ENCODE peak calls at places on chromosome 17, in five cellular contexts. U is choroid plexus epithelial cell, D is upper lobe of right lung, V is lower lobe of right lung, F is breast epithelium. S is an unnamed sample.

GRCh38 chr17:36812762-36813161 is 124.5 kb upstream of the LHX1 start:
- DNase-seq in U (no peak), D (no peak), V (no peak), F (no peak), S (no peak)

GRCh38 chr17:48125829-48126612 is 18.5 kb downstream of the SNX11 start:
- DNase-seq in U (no peak), D (no peak), V (no peak), F (no peak), S (no peak)

GRCh38 chr17:36864827-36865320 is 72.4 kb upstream of the LHX1 start:
- DNase-seq in U (no peak), D (no peak), V (no peak), F (no peak), S (no peak)

GRCh38 chr17:19024101-19025078 is 19.8 kb upstream of the FAM83G start:
- DNase-seq in U (no peak), D (peak), V (peak), F (no peak), S (no peak)

GRCh38 chr17:57102122-57102521 is 17.1 kb downstream of the AKAP1 start:
- DNase-seq in U (no peak), D (no peak), V (no peak), F (no peak), S (no peak)

GRCh38 chr17:12510535-12510934 is 155.2 kb upstream of the MYOCD start:
- DNase-seq in U (peak), D (no peak), V (no peak), F (no peak), S (no peak)

GRCh38 chr17:37116802-37117201 is 168.0 kb downstream of the AATF start:
- DNase-seq in U (no peak), D (no peak), V (no peak), F (no peak), S (no peak)

GRCh38 chr17:66655861-66656260 is 179.1 kb upstream of the CACNG5 start:
- DNase-seq in U (peak), D (no peak), V (no peak), F (no peak), S (no peak)

GRCh38 chr17:40025991-40026815 is 11.0 kb downstream of the CSF3 start:
- DNase-seq in U (peak), D (no peak), V (no peak), F (peak), S (no peak)

GRCh38 chr17:17041018-17041521 is 1.2 kb upstream of the MPRIP start:
- DNase-seq in U (no peak), D (peak), V (peak), F (no peak), S (no peak)

GRCh38 chr17:65920996-65921395 is 270.9 kb downstream of the CEP112 start:
- DNase-seq in U (no peak), D (no peak), V (no peak), F (no peak), S (no peak)

GRCh38 chr17:39219647-39220154 is 6.0 kb downstream of the STAC2 start:
- DNase-seq in U (no peak), D (no peak), V (no peak), F (peak), S (no peak)

GRCh38 chr17:46194393-46195216 is 1.4 kb upstream of the KANSL1 start:
- DNase-seq in U (peak), D (no peak), V (no peak), F (no peak), S (peak)

GRCh38 chr17:2396192-2396567 is 4.7 kb downstream of the MNT start:
- DNase-seq in U (no peak), D (peak), V (no peak), F (no peak), S (no peak)

GRCh38 chr17:2395258-2396170 is 5.3 kb downstream of the MNT start:
- DNase-seq in U (peak), D (peak), V (peak), F (no peak), S (no peak)

GRCh38 chr17:2393954-2394749 is 6.7 kb downstream of the MNT start:
- DNase-seq in U (no peak), D (peak), V (no peak), F (no peak), S (no peak)

GRCh38 chr17:2393184-2393953 is 7.5 kb downstream of the MNT start:
- DNase-seq in U (peak), D (peak), V (peak), F (peak), S (peak)

GRCh38 chr17:2394775-2395191 is 6.1 kb downstream of the MNT start:
- DNase-seq in U (no peak), D (peak), V (no peak), F (no peak), S (no peak)
- H3K4me3 ChIP-seq in U (no peak), D (no peak), V (no peak), F (no peak), S (no peak)

GRCh38 chr17:59753522-59754467 is 46.3 kb downstream of the VMP1 start:
- DNase-seq in U (peak), D (no peak), V (no peak), F (no peak), S (peak)
- H3K4me3 ChIP-seq in U (no peak), D (peak), V (peak), F (no peak), S (no peak)

DNA sequence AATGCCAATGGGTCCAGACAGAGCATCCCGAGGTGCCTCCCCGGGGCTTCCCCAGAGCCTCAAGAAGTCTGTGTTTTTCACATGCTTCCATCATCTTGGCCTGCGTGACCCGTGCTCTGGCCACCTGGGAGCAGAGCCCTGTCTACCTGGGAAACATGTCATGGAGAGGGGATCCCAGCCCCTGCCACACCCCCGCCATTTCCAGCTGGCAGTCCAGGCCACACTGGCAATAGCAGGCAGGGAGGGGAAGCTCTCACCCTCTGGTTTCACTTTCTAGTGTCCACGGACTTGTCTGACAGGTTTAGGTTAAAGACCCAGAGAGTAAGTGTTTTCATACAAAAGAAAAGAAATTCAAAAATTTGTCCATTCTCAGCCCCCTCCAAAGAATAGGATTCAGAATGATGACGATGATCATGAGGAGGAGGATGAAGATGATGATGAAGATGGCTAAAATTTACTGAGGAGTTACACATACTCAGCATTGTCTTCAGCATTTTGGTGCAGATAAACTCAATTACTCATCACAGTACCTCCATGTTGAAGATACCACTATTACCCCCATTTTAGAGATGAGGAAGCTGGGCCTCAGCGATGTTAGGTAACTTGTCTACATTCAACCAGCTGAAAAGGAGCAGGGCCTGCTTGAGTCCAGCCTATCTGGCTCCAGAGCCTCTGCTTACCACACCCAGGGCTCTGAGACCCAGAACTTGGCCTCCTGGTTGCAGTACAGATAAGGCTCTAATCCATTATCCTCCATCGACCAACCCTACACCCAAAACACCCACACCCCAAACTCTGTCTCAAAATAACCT is 9.2 kb downstream of the SMIM5 start:
- DNase-seq in U (no peak), D (no peak), V (no peak), F (peak), S (no peak)
- H3K4me3 ChIP-seq in U (no peak), D (no peak), V (no peak), F (no peak), S (no peak)

GRCh38 chr17:1709971-1710806 is at the start of gene TLCD2:
- DNase-seq in U (peak), D (peak), V (peak), F (no peak), S (no peak)

GRCh38 chr17:1711804-1712203 is 1.6 kb upstream of the TLCD2 start:
- DNase-seq in U (no peak), D (no peak), V (no peak), F (no peak), S (no peak)

GRCh38 chr17:1710807-1711553 is 803 bp upstream of the TLCD2 start:
- DNase-seq in U (no peak), D (no peak), V (no peak), F (no peak), S (no peak)

GRCh38 chr17:1707107-1707506 is 3.1 kb downstream of the TLCD2 start:
- DNase-seq in U (no peak), D (no peak), V (no peak), F (no peak), S (no peak)

DNA sequence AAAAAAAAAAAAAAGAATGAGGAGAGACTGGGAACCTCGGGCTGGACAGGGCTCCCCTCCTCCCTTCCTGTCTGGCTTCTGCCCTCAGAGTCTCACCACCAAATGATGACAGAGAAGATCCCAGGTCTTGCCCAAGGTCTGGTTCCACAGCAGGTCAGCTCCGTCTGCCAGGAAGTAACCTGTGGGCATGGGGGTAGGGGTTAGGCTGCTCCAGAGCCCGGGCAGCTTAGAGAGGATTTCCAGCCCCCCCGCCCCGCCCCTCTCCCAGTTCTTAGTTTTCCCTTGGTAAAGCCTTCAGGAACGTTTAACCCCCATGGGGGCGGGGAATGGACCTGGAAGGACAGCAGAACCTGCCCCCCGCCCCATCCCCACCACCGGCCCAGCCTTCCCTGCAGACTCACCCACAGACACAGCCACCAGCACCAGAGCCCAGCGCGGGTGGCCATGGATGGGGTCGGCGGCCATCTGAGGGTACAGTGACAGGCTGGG is 730 bp downstream of the TLCD2 start:
- DNase-seq in U (no peak), D (no peak), V (no peak), F (no peak), S (no peak)
- H3K4me3 ChIP-seq in U (peak), D (peak), V (peak), F (peak), S (no peak)

GRCh38 chr17:63116967-63117366 is 150.9 kb downstream of the TANC2 start:
- DNase-seq in U (peak), D (no peak), V (no peak), F (no peak), S (no peak)
- H3K4me3 ChIP-seq in U (no peak), D (no peak), V (no peak), F (no peak), S (no peak)

GRCh38 chr17:2723505-2723996 is 12.0 kb upstream of the CLUH start:
- DNase-seq in U (no peak), D (no peak), V (no peak), F (no peak), S (no peak)

GRCh38 chr17:2722611-2723010 is 11.0 kb upstream of the CLUH start:
- DNase-seq in U (no peak), D (no peak), V (no peak), F (no peak), S (no peak)

GRCh38 chr17:2724783-2725164 is 13.2 kb upstream of the CLUH start:
- DNase-seq in U (peak), D (no peak), V (no peak), F (no peak), S (no peak)

GRCh38 chr17:2721603-2722002 is 10.0 kb upstream of the CLUH start:
- DNase-seq in U (no peak), D (no peak), V (no peak), F (no peak), S (no peak)

GRCh38 chr17:2723997-2724782 is 12.6 kb upstream of the CLUH start:
- DNase-seq in U (no peak), D (no peak), V (no peak), F (no peak), S (no peak)
- H3K4me3 ChIP-seq in U (no peak), D (peak), V (peak), F (peak), S (no peak)

GRCh38 chr17:31564291-31564690 is 172.8 kb downstream of the RAB11FIP4 start:
- DNase-seq in U (no peak), D (no peak), V (no peak), F (no peak), S (no peak)

GRCh38 chr17:31562447-31562846 is 171.0 kb downstream of the RAB11FIP4 start:
- DNase-seq in U (no peak), D (no peak), V (no peak), F (no peak), S (no peak)

GRCh38 chr17:31559647-31560501 is 168.4 kb downstream of the RAB11FIP4 start:
- DNase-seq in U (no peak), D (no peak), V (no peak), F (no peak), S (no peak)

GRCh38 chr17:31560836-31561235 is 169.4 kb downstream of the RAB11FIP4 start:
- DNase-seq in U (no peak), D (no peak), V (no peak), F (no peak), S (no peak)

GRCh38 chr17:31561469-31562412 is 170.3 kb downstream of the RAB11FIP4 start:
- DNase-seq in U (no peak), D (no peak), V (no peak), F (no peak), S (no peak)
- H3K4me3 ChIP-seq in U (peak), D (peak), V (peak), F (no peak), S (no peak)

DNA sequence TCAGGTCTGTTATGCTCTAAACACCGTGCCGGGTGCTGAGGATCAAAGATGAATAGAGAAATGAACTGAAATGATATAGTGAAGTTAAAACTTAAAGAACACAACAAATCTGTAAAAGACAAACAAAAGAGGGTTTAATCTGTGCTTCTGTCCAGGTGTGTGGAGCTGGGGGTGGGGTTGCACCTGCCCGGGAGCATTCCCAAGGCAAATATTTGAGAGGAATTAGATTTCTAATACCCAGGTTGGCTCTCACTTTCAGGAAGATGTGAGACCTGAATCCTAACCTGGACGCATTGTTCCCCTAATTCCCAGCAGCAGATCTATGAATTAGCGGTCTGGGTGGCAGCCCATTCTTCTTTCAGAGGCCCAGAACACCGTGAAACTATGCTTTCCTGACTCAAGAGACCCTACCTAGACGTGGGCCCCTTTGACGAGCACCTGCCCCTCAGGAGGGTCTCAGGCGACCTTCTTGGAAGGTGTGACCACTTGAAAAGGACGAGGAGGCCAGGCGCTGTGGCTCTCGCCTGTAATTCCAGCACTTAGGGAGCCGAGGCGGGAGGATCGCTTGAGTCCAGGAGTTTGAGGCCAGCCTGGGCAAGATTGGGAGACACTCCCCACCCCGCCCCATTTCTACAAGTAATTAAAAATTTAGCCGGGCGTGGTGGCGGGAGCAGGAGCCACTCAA is 677 bp upstream of the RANGRF start:
- DNase-seq in U (no peak), D (no peak), V (peak), F (no peak), S (no peak)
- H3K4me3 ChIP-seq in U (peak), D (peak), V (peak), F (peak), S (peak)

GRCh38 chr17:64779344-64780095 is 117.4 kb upstream of the SMURF2 start:
- DNase-seq in U (no peak), D (peak), V (peak), F (no peak), S (no peak)

GRCh38 chr17:64777413-64778101 is 115.5 kb upstream of the SMURF2 start:
- DNase-seq in U (no peak), D (peak), V (peak), F (no peak), S (no peak)

GRCh38 chr17:64778102-64778366 is 115.9 kb upstream of the SMURF2 start:
- DNase-seq in U (no peak), D (no peak), V (no peak), F (no peak), S (no peak)

GRCh38 chr17:64780096-64781012 is 118.2 kb upstream of the SMURF2 start:
- DNase-seq in U (no peak), D (peak), V (peak), F (peak), S (no peak)

GRCh38 chr17:64778367-64779290 is 116.5 kb upstream of the SMURF2 start:
- DNase-seq in U (no peak), D (peak), V (peak), F (no peak), S (no peak)
- H3K4me3 ChIP-seq in U (peak), D (peak), V (peak), F (peak), S (peak)